ENCODE peak calls at places on chromosome 17, in nine cellular contexts. Y is EL; R is fibroblast of lung; D is cardiac fibroblast; C is stimulated activated CD8-positive, alpha-beta memory T cell treated with anti-CD3 and anti-CD28 coated beads, Interleukin-4, amount 100 ng/mL, for 1 hour; M is NCI-H2171 treated with DMSO at 0.1 percent for 48 hours; O is hypothalamus; K is T-cell; N is EH. W is an unnamed sample.

GRCh38 chr17:56557682-56558081 is 35.8 kb upstream of the NOG start:
- DNase-seq in Y (no peak), R (no peak), D (no peak), C (no peak), M (no peak), O (no peak), K (no peak), N (no peak), W (no peak)

GRCh38 chr17:9226794-9227135 is 205.5 kb downstream of the NTN1 start:
- DNase-seq in Y (no peak), R (no peak), D (no peak), C (no peak), M (no peak), O (no peak), K (no peak), N (no peak), W (peak)

GRCh38 chr17:68103148-68103547 is 67.6 kb downstream of the KPNA2 start:
- DNase-seq in Y (no peak), R (no peak), D (no peak), C (no peak), M (no peak), O (no peak), K (no peak), N (no peak), W (no peak)

GRCh38 chr17:58400826-58401225 is 16.5 kb downstream of the RNF43 start:
- DNase-seq in Y (no peak), R (no peak), D (no peak), C (no peak), M (no peak), O (no peak), K (no peak), N (no peak), W (no peak)

GRCh38 chr17:50338645-50339044 is 7.3 kb upstream of the XYLT2 start:
- DNase-seq in Y (no peak), R (no peak), D (no peak), C (no peak), M (no peak), O (no peak), K (no peak), N (no peak), W (no peak)

GRCh38 chr17:19237389-19238166 is 412 bp downstream of the EPN2 start:
- DNase-seq in Y (peak), R (no peak), D (no peak), C (no peak), M (peak), O (no peak), K (no peak), N (peak), W (peak)

GRCh38 chr17:65656390-65657250 is 95.2 kb upstream of the AXIN2 start:
- DNase-seq in Y (no peak), R (no peak), D (peak), C (no peak), M (no peak), O (no peak), K (no peak), N (peak), W (no peak)

GRCh38 chr17:1232786-1233185 is 37.5 kb upstream of the BHLHA9 start:
- DNase-seq in Y (peak), R (peak), D (peak), C (no peak), M (no peak), O (no peak), K (no peak), N (peak), W (no peak)

GRCh38 chr17:35871415-35871814 is 2.7 kb upstream of the HEATR9 start:
- DNase-seq in Y (no peak), R (no peak), D (no peak), C (no peak), M (no peak), O (no peak), K (peak), N (no peak), W (no peak)

GRCh38 chr17:75504347-75505151 is 10.8 kb downstream of the CASKIN2 start:
- DNase-seq in Y (no peak), R (no peak), D (no peak), C (no peak), M (no peak), O (no peak), K (no peak), N (peak), W (no peak)

GRCh38 chr17:49523706-49524472 is 28.8 kb downstream of the NGFR start:
- DNase-seq in Y (no peak), R (no peak), D (no peak), C (no peak), M (peak), O (no peak), K (no peak), N (peak), W (peak)

W was measured in kidney.